ENCODE peak calls at places on chromosomes 13 and 19, in four cellular contexts. One of them, this sample, is unnamed.

GRCh38 chr19:3986260-3987041 is 1.2 kb upstream of the EEF2 start:
- DNase-seq in SK-N-SH: peak
- DNase-seq in endothelial cell: no peak
- DNase-seq in glutamatergic neuron: no peak
- DNase-seq in this sample: peak

GRCh38 chr13:51643114-51643881 is 59.0 kb downstream of the WDFY2 start:
- DNase-seq in SK-N-SH: no peak
- DNase-seq in endothelial cell: no peak
- DNase-seq in glutamatergic neuron: no peak
- DNase-seq in this sample: no peak

GRCh38 chr13:67023088-67023893 is 206.8 kb downstream of the PCDH9 start:
- DNase-seq in SK-N-SH: no peak
- DNase-seq in endothelial cell: peak
- DNase-seq in glutamatergic neuron: no peak
- DNase-seq in this sample: no peak

GRCh38 chr13:85529216-85529590 is 270.0 kb downstream of the SLITRK6 start:
- DNase-seq in SK-N-SH: no peak
- DNase-seq in endothelial cell: no peak
- DNase-seq in glutamatergic neuron: no peak
- DNase-seq in this sample: no peak

GRCh38 chr13:111577956-111578595 is 257.6 kb downstream of the TEX29 start:
- DNase-seq in SK-N-SH: no peak
- DNase-seq in endothelial cell: no peak
- DNase-seq in glutamatergic neuron: no peak
- DNase-seq in this sample: no peak

GRCh38 chr19:7883796-7884570 is 4.3 kb upstream of the LRRC8E start:
- DNase-seq in SK-N-SH: no peak
- DNase-seq in endothelial cell: no peak
- DNase-seq in glutamatergic neuron: no peak
- DNase-seq in this sample: no peak

GRCh38 chr19:50238043-50238442 is 34.6 kb downstream of the MYH14 start:
- DNase-seq in SK-N-SH: no peak
- DNase-seq in endothelial cell: no peak
- DNase-seq in glutamatergic neuron: no peak
- DNase-seq in this sample: no peak

GRCh38 chr19:48403606-48404005 is 10.1 kb downstream of the GRIN2D start:
- DNase-seq in SK-N-SH: peak
- DNase-seq in endothelial cell: no peak
- DNase-seq in glutamatergic neuron: peak
- DNase-seq in this sample: no peak

GRCh38 chr13:38042771-38043170 is 173.2 kb upstream of the TRPC4 start:
- DNase-seq in SK-N-SH: no peak
- DNase-seq in endothelial cell: no peak
- DNase-seq in glutamatergic neuron: no peak
- DNase-seq in this sample: no peak

GRCh38 chr13:20558982-20559381 is 8.0 kb upstream of the IFT88 start:
- DNase-seq in SK-N-SH: no peak
- DNase-seq in endothelial cell: no peak
- DNase-seq in glutamatergic neuron: no peak
- DNase-seq in this sample: no peak

GRCh38 chr13:53782400-53783030 is 753.9 kb downstream of the OLFM4 start:
- DNase-seq in SK-N-SH: peak
- DNase-seq in endothelial cell: peak
- DNase-seq in glutamatergic neuron: no peak
- DNase-seq in this sample: peak

GRCh38 chr19:19107663-19108062 is 30.6 kb downstream of the TMEM161A start:
- DNase-seq in SK-N-SH: no peak
- DNase-seq in endothelial cell: no peak
- DNase-seq in glutamatergic neuron: no peak
- DNase-seq in this sample: no peak

GRCh38 chr13:50731400-50731799 is 112.1 kb downstream of the DLEU7 start:
- DNase-seq in SK-N-SH: no peak
- DNase-seq in endothelial cell: no peak
- DNase-seq in glutamatergic neuron: no peak
- DNase-seq in this sample: no peak

GRCh38 chr13:111586291-111586690 is 265.8 kb downstream of the TEX29 start:
- DNase-seq in SK-N-SH: no peak
- DNase-seq in endothelial cell: no peak
- DNase-seq in glutamatergic neuron: no peak
- DNase-seq in this sample: no peak

GRCh38 chr13:24165746-24166145 is 5.2 kb downstream of the SPATA13 start:
- DNase-seq in SK-N-SH: no peak
- DNase-seq in endothelial cell: no peak
- DNase-seq in glutamatergic neuron: no peak
- DNase-seq in this sample: no peak

GRCh38 chr13:32408296-32408998 is 19.5 kb downstream of the N4BP2L1 start:
- DNase-seq in SK-N-SH: no peak
- DNase-seq in endothelial cell: no peak
- DNase-seq in glutamatergic neuron: no peak
- DNase-seq in this sample: no peak

GRCh38 chr13:88979465-88980180 is 1308.5 kb downstream of the SLITRK5 start:
- DNase-seq in SK-N-SH: peak
- DNase-seq in endothelial cell: no peak
- DNase-seq in glutamatergic neuron: no peak
- DNase-seq in this sample: no peak

GRCh38 chr19:6801397-6802086 is 29.0 kb downstream of the VAV1 start:
- DNase-seq in SK-N-SH: peak
- DNase-seq in endothelial cell: no peak
- DNase-seq in glutamatergic neuron: no peak
- DNase-seq in this sample: no peak

GRCh38 chr19:15111758-15112157 is 4.6 kb downstream of the SYDE1 start:
- DNase-seq in SK-N-SH: no peak
- DNase-seq in endothelial cell: no peak
- DNase-seq in glutamatergic neuron: no peak
- DNase-seq in this sample: no peak

GRCh38 chr13:38008636-38009035 is 139.1 kb upstream of the TRPC4 start:
- DNase-seq in SK-N-SH: no peak
- DNase-seq in endothelial cell: no peak
- DNase-seq in glutamatergic neuron: no peak
- DNase-seq in this sample: no peak

GRCh38 chr13:95228130-95228529 is 73.1 kb downstream of the ABCC4 start:
- DNase-seq in SK-N-SH: no peak
- DNase-seq in endothelial cell: no peak
- DNase-seq in glutamatergic neuron: no peak
- DNase-seq in this sample: no peak

GRCh38 chr13:101869553-101869952 is 417.1 kb downstream of the ITGBL1 start:
- DNase-seq in SK-N-SH: no peak
- DNase-seq in endothelial cell: no peak
- DNase-seq in glutamatergic neuron: no peak
- DNase-seq in this sample: no peak

GRCh38 chr13:98751397-98752110 is 918 bp downstream of the SLC15A1 start:
- DNase-seq in SK-N-SH: peak
- DNase-seq in endothelial cell: peak
- DNase-seq in glutamatergic neuron: no peak
- DNase-seq in this sample: peak

GRCh38 chr19:46602392-46603194 is 1.5 kb downstream of the CALM3 start:
- DNase-seq in SK-N-SH: peak
- DNase-seq in endothelial cell: peak
- DNase-seq in glutamatergic neuron: no peak
- DNase-seq in this sample: no peak

GRCh38 chr13:93762703-93763102 is 536.1 kb downstream of the GPC6 start:
- DNase-seq in SK-N-SH: no peak
- DNase-seq in endothelial cell: no peak
- DNase-seq in glutamatergic neuron: no peak
- DNase-seq in this sample: no peak

GRCh38 chr13:33183431-33184130 is 102.0 kb downstream of the STARD13 start:
- DNase-seq in SK-N-SH: no peak
- DNase-seq in endothelial cell: no peak
- DNase-seq in glutamatergic neuron: no peak
- DNase-seq in this sample: no peak

GRCh38 chr13:100597253-100597652 is 8.7 kb upstream of the GGACT start:
- DNase-seq in SK-N-SH: no peak
- DNase-seq in endothelial cell: no peak
- DNase-seq in glutamatergic neuron: no peak
- DNase-seq in this sample: no peak

GRCh38 chr13:99275093-99275469 is 16.9 kb upstream of the GPR18 start:
- DNase-seq in SK-N-SH: no peak
- DNase-seq in endothelial cell: no peak
- DNase-seq in glutamatergic neuron: no peak
- DNase-seq in this sample: no peak

GRCh38 chr13:50845211-50845610 is 1.7 kb upstream of the DLEU7 start:
- DNase-seq in SK-N-SH: no peak
- DNase-seq in endothelial cell: no peak
- DNase-seq in glutamatergic neuron: no peak
- DNase-seq in this sample: no peak

GRCh38 chr13:91017031-91017668 is 330.3 kb upstream of the MIR17HG start:
- DNase-seq in SK-N-SH: peak
- DNase-seq in endothelial cell: peak
- DNase-seq in glutamatergic neuron: peak
- DNase-seq in this sample: peak

GRCh38 chr19:50513746-50514345 is at the start of gene ASPDH:
- DNase-seq in SK-N-SH: peak
- DNase-seq in endothelial cell: no peak
- DNase-seq in glutamatergic neuron: peak
- DNase-seq in this sample: no peak

GRCh38 chr19:6723108-6723618 is 2.7 kb upstream of the C3 start:
- DNase-seq in SK-N-SH: no peak
- DNase-seq in endothelial cell: no peak
- DNase-seq in glutamatergic neuron: no peak
- DNase-seq in this sample: no peak

GRCh38 chr13:100491164-100491847 is 97.3 kb downstream of the GGACT start:
- DNase-seq in SK-N-SH: no peak
- DNase-seq in endothelial cell: no peak
- DNase-seq in glutamatergic neuron: no peak
- DNase-seq in this sample: no peak

GRCh38 chr13:31172001-31172400 is 10.3 kb upstream of the HSPH1 start:
- DNase-seq in SK-N-SH: no peak
- DNase-seq in endothelial cell: no peak
- DNase-seq in glutamatergic neuron: no peak
- DNase-seq in this sample: no peak
- TF ChIP-seq CTCF in SK-N-SH: no peak
- TF ChIP-seq CTCF in endothelial cell: no peak
- TF ChIP-seq CTCF in glutamatergic neuron: no peak
- TF ChIP-seq CTCF in this sample: no peak

GRCh38 chr13:26784704-26785639 is 24.4 kb upstream of the GPR12 start:
- DNase-seq in SK-N-SH: no peak
- DNase-seq in endothelial cell: no peak
- DNase-seq in glutamatergic neuron: no peak
- DNase-seq in this sample: peak
- TF ChIP-seq CTCF in SK-N-SH: no peak
- TF ChIP-seq CTCF in endothelial cell: no peak
- TF ChIP-seq CTCF in glutamatergic neuron: no peak
- TF ChIP-seq CTCF in this sample: no peak

DNA sequence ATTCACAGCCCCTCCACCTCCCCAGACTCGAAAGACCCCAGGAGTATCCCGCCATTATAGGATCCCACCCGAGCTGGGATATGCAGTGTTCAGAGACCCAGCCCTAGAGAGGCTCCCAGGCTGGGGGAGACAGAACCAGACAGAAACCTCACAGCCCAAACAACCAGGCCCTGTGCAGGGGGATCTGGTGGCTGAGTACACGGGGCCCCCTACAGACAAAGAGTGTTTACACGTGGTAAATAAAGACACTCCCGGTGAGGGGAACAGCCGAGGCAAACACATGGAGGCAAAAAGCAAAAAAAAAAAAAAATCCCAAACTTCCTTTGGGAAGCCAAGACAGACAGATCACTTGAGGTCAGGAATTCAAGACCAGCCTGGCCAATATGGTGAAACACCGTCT is 25.1 kb downstream of the TINCR start:
- DNase-seq in SK-N-SH: peak
- DNase-seq in endothelial cell: no peak
- DNase-seq in glutamatergic neuron: no peak
- DNase-seq in this sample: no peak
- TF ChIP-seq CTCF in SK-N-SH: no peak
- TF ChIP-seq CTCF in endothelial cell: no peak
- TF ChIP-seq CTCF in glutamatergic neuron: no peak
- TF ChIP-seq CTCF in this sample: no peak

GRCh38 chr19:16418597-16418962 is 53.2 kb downstream of the EPS15L1 start:
- DNase-seq in SK-N-SH: no peak
- DNase-seq in endothelial cell: no peak
- DNase-seq in glutamatergic neuron: no peak
- DNase-seq in this sample: no peak

GRCh38 chr19:16417660-16418596 is 53.8 kb downstream of the EPS15L1 start:
- DNase-seq in SK-N-SH: peak
- DNase-seq in endothelial cell: peak
- DNase-seq in glutamatergic neuron: peak
- DNase-seq in this sample: peak

GRCh38 chr19:16415806-16416205 is 56.0 kb downstream of the EPS15L1 start:
- DNase-seq in SK-N-SH: no peak
- DNase-seq in endothelial cell: no peak
- DNase-seq in glutamatergic neuron: no peak
- DNase-seq in this sample: no peak

GRCh38 chr19:16416574-16416973 is 55.2 kb downstream of the EPS15L1 start:
- DNase-seq in SK-N-SH: no peak
- DNase-seq in endothelial cell: no peak
- DNase-seq in glutamatergic neuron: no peak
- DNase-seq in this sample: no peak

DNA sequence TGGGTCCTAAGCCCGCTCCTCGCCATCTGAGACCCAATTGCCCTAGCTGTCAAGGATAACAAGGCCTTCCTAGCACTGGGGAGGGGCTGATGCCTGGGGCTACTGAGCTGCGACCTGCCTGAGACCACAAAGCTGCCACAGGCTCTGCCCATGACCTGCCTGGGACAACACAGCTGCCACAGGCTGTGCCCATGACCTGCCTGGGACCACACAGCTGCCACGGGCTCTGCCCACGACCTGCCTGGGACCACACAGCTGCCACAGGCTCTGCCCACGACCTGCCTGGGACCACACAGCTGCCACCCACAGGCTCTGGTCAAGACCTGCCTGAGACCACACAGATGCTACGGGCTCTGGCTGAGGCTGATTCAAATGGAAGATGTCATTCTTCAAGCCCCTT is 54.8 kb downstream of the EPS15L1 start:
- DNase-seq in SK-N-SH: no peak
- DNase-seq in endothelial cell: no peak
- DNase-seq in glutamatergic neuron: no peak
- DNase-seq in this sample: no peak
- TF ChIP-seq CTCF in SK-N-SH: no peak
- TF ChIP-seq CTCF in endothelial cell: no peak
- TF ChIP-seq CTCF in glutamatergic neuron: no peak
- TF ChIP-seq CTCF in this sample: no peak

GRCh38 chr13:28718538-28719226 is at the start of gene SLC46A3:
- DNase-seq in SK-N-SH: peak
- DNase-seq in endothelial cell: peak
- DNase-seq in glutamatergic neuron: peak
- DNase-seq in this sample: peak
- TF ChIP-seq CTCF in SK-N-SH: peak
- TF ChIP-seq CTCF in endothelial cell: no peak
- TF ChIP-seq CTCF in glutamatergic neuron: no peak
- TF ChIP-seq CTCF in this sample: no peak

DNA sequence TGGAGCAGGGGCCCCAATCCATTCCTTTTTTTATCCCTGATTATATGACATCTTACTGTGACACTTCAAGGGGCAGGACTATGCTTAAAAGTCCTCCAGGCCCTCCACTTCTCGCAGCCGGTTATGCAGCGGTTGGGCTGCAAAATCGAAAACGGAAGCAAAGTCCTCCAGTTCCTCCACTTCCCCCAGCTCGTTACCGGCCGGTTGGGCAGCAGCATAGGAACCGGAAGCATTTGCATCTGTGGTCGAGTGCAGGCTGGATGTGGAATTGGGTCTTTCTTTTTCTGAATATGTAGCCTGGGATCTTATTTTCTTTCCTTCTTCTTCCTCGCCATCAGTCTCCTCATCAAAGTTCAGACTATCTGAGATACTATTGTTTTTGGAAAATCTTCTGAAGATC is 46.1 kb downstream of the OXGR1 start:
- DNase-seq in SK-N-SH: no peak
- DNase-seq in endothelial cell: no peak
- DNase-seq in glutamatergic neuron: no peak
- DNase-seq in this sample: no peak
- TF ChIP-seq CTCF in SK-N-SH: no peak
- TF ChIP-seq CTCF in endothelial cell: no peak
- TF ChIP-seq CTCF in glutamatergic neuron: no peak
- TF ChIP-seq CTCF in this sample: no peak